ENCODE peak calls at places on chromosomes 4 and X, in seven cellular contexts. J is PC-3; D is H9; R is coronary artery; Y is psoas muscle; X is GM10248; W is activated CD8-positive, alpha-beta T cell treated with anti-CD3 and anti-CD28 coated beads for 36 hours. S is an unnamed sample.

GRCh38 chrX:65685112-65685511 is 17.7 kb downstream of the MSN start:
- DNase-seq in Y (no peak), D (no peak), R (no peak), X (no peak), W (no peak), J (no peak), S (no peak)

GRCh38 chr4:164538061-164538460 is 215.9 kb upstream of the SMIM31 start:
- DNase-seq in D (no peak), X (no peak), R (no peak), Y (no peak), W (no peak), J (no peak), S (no peak)

GRCh38 chr4:110020139-110020538 is 107.5 kb downstream of the EGF start:
- DNase-seq in X (no peak), Y (no peak), D (no peak), R (no peak), J (no peak), W (no peak), S (no peak)

GRCh38 chrX:29617276-29617675 is 598.1 kb upstream of the MAGEB2 start:
- DNase-seq in J (peak; percentile 56), R (no peak), D (no peak), W (no peak), X (no peak), Y (no peak), S (no peak)

GRCh38 chr4:183438458-183439113 is 5.8 kb upstream of the CDKN2AIP start:
- DNase-seq in Y (no peak), X (no peak), J (peak; percentile 94), D (no peak), W (no peak), R (no peak), S (no peak)

GRCh38 chrX:24207826-24208225 is 58.3 kb downstream of the ZFX start:
- DNase-seq in J (peak; percentile 27), R (no peak), X (no peak), Y (no peak), W (no peak), D (no peak), S (no peak)

GRCh38 chr4:146235654-146236570 is 21.6 kb downstream of the REELD1 start:
- DNase-seq in R (no peak), D (no peak), J (no peak), X (no peak), Y (no peak), W (no peak), S (no peak)

GRCh38 chrX:48626401-48627298 is 29.4 kb downstream of the WDR13 start:
- DNase-seq in W (no peak), X (no peak), J (peak; percentile 6), Y (no peak), R (no peak), D (no peak), S (no peak)

GRCh38 chrX:48883729-48884128 is 13.8 kb downstream of the TIMM17B start:
- DNase-seq in R (no peak), X (no peak), W (no peak), J (peak; percentile 14), Y (no peak), D (no peak), S (no peak)

GRCh38 chrX:54479471-54480122 is 16.4 kb downstream of the FGD1 start:
- DNase-seq in W (no peak), J (no peak), R (no peak), D (peak; percentile 68), X (no peak), Y (no peak), S (no peak)

GRCh38 chrX:16671005-16671404 is 21.0 kb downstream of the S100G start:
- DNase-seq in W (peak; percentile 26), D (no peak), Y (no peak), X (peak; percentile 35), R (no peak), J (peak; percentile 59), S (peak; percentile 54)

GRCh38 chrX:41010188-41010846 is 74.9 kb upstream of the USP9X start:
- DNase-seq in R (peak; percentile 85), J (peak; percentile 91), Y (peak; percentile 73), D (peak; percentile 85), W (peak; percentile 72), X (peak; percentile 48), S (peak; percentile 40)

GRCh38 chr4:30429813-30430466 is 290.2 kb upstream of the PCDH7 start:
- DNase-seq in R (no peak), W (no peak), X (no peak), D (no peak), J (peak; percentile 77), Y (no peak), S (no peak)

GRCh38 chr4:73726000-73726399 is 14.4 kb upstream of the CXCL8 start:
- DNase-seq in W (no peak), D (no peak), X (no peak), Y (no peak), R (no peak), J (peak; percentile 99), S (no peak)

GRCh38 chr4:102574317-102574716 is 73.2 kb downstream of the NFKB1 start:
- DNase-seq in W (no peak), Y (no peak), J (peak; percentile 61), R (no peak), D (no peak), X (no peak), S (no peak)

GRCh38 chr4:47374477-47374876 is 89.0 kb downstream of the COMMD8 start:
- DNase-seq in Y (no peak), R (no peak), X (no peak), W (no peak), J (peak; percentile 19), D (no peak), S (no peak)

GRCh38 chrX:106933538-106933961 is 13.3 kb downstream of the CLDN2 start:
- DNase-seq in W (no peak), X (no peak), J (no peak), R (no peak), D (no peak), Y (no peak), S (no peak)

GRCh38 chr4:21769404-21770147 is 179.0 kb downstream of the KCNIP4 start:
- DNase-seq in W (peak; percentile 8), D (no peak), X (no peak), R (no peak), J (peak; percentile 79), Y (no peak), S (no peak)

GRCh38 chrX:41718481-41719245 is 5.3 kb upstream of the GPR82 start:
- DNase-seq in J (no peak), Y (no peak), X (no peak), W (no peak), D (peak; percentile 93), R (no peak), S (no peak)

GRCh38 chr4:89486042-89486441 is 178.4 kb upstream of the GPRIN3 start:
- DNase-seq in D (no peak), J (peak; percentile 39), Y (no peak), W (no peak), R (no peak), X (no peak), S (peak; percentile 44)
- TF ChIP-seq CTCF in D (peak; percentile 34), J (peak; percentile 46), Y (no peak), W (no peak), R (no peak), X (peak; percentile 23), S (peak; percentile 36)

GRCh38 chr4:7928711-7929505 is 10.8 kb downstream of the AFAP1 start:
- DNase-seq in J (no peak), R (no peak), W (no peak), X (no peak), D (no peak), Y (no peak), S (peak; percentile 38)
- TF ChIP-seq CTCF in J (peak; percentile 57), R (no peak), W (no peak), X (peak; percentile 18), D (peak; percentile 33), Y (peak; percentile 52), S (peak; percentile 35)

DNA sequence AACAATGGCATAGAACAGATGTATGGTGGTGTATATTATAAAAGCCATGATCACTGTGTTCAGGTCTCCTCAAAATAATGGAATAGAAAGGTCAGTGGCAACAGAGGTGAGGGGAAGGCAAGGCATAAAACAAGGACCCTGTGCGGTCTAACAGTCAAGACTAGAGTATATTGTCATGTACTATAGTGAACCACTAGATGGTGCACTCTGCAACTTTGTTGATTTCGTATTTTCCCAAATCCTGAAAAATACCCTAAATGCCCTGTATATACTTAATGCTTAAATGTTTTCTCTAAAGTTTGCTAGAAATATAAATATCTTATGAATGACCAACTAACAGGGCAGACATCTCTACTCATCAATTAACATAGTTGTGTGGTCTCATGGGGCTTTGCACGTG is 453.0 kb downstream of the PCDH11X start:
- DNase-seq in D (no peak), Y (no peak), X (peak; percentile 6), R (no peak), W (no peak), J (peak; percentile 36), S (no peak)
- TF ChIP-seq CTCF in D (peak; percentile 81), Y (peak; percentile 34), X (no peak), R (peak; percentile 23), W (no peak), J (peak; percentile 62), S (peak; percentile 51)

GRCh38 chr4:1815096-1815996 is 22.3 kb downstream of the FGFR3 start:
- DNase-seq in R (no peak), X (no peak), Y (no peak), J (no peak), W (no peak), D (no peak), S (no peak)

GRCh38 chr4:1814453-1814852 is 21.4 kb downstream of the FGFR3 start:
- DNase-seq in D (no peak), Y (no peak), X (no peak), R (no peak), W (no peak), J (no peak), S (no peak)

GRCh38 chr4:1813231-1813630 is 20.1 kb downstream of the FGFR3 start:
- DNase-seq in J (no peak), X (no peak), D (no peak), W (no peak), R (no peak), Y (no peak), S (no peak)

GRCh38 chr4:1812720-1813119 is 19.6 kb downstream of the FGFR3 start:
- DNase-seq in D (no peak), Y (no peak), X (no peak), J (no peak), R (no peak), W (no peak), S (no peak)

GRCh38 chr4:1813915-1814314 is 20.8 kb downstream of the FGFR3 start:
- DNase-seq in J (no peak), W (no peak), R (no peak), X (no peak), D (no peak), Y (no peak), S (no peak)
- TF ChIP-seq CTCF in J (peak; percentile 22), W (no peak), R (no peak), X (peak; percentile 29), D (peak; percentile 22), Y (no peak), S (peak; percentile 49)

GRCh38 chr4:38503689-38504395 is 160.2 kb upstream of the KLF3 start:
- DNase-seq in J (no peak), W (no peak), R (no peak), X (peak; percentile 60), Y (no peak), D (no peak), S (peak; percentile 61)
- TF ChIP-seq CTCF in J (no peak), W (no peak), R (no peak), X (no peak), Y (no peak), D (no peak), S (no peak)

S was measured in GM13977.